ENCODE peak calls at places on chromosomes 3 and 15, in four cellular contexts. One of them, this sample, is unnamed.

GRCh38 chr3:120642368-120642948 is 39.6 kb downstream of the HGD start:
- DNase-seq in Peyer's patch: no peak
- DNase-seq in Right ventricle myocardium superior: no peak
- DNase-seq in RPMI7951: peak
- DNase-seq in this sample: no peak

GRCh38 chr3:123783811-123784210 is 100.3 kb downstream of the MYLK start:
- DNase-seq in Peyer's patch: no peak
- DNase-seq in Right ventricle myocardium superior: no peak
- DNase-seq in RPMI7951: no peak
- DNase-seq in this sample: no peak

GRCh38 chr15:79901958-79902357 is 5.1 kb upstream of the MTHFS start:
- DNase-seq in Peyer's patch: no peak
- DNase-seq in Right ventricle myocardium superior: no peak
- DNase-seq in RPMI7951: no peak
- DNase-seq in this sample: no peak

GRCh38 chr15:67127925-67128324 is 62.5 kb downstream of the SMAD3 start:
- DNase-seq in Peyer's patch: no peak
- DNase-seq in Right ventricle myocardium superior: no peak
- DNase-seq in RPMI7951: peak
- DNase-seq in this sample: no peak

GRCh38 chr3:120113128-120114116 is 19.2 kb upstream of the GSK3B start:
- DNase-seq in Peyer's patch: no peak
- DNase-seq in Right ventricle myocardium superior: no peak
- DNase-seq in RPMI7951: peak
- DNase-seq in this sample: no peak

GRCh38 chr3:37546876-37547275 is 314.8 kb upstream of the CTDSPL start:
- DNase-seq in Peyer's patch: no peak
- DNase-seq in Right ventricle myocardium superior: no peak
- DNase-seq in RPMI7951: peak
- DNase-seq in this sample: no peak

GRCh38 chr15:89416339-89417183 is 79.8 kb downstream of the RHCG start:
- DNase-seq in Peyer's patch: peak
- DNase-seq in Right ventricle myocardium superior: peak
- DNase-seq in RPMI7951: peak
- DNase-seq in this sample: peak

GRCh38 chr3:170410428-170411029 is 8.1 kb upstream of the CLDN11 start:
- DNase-seq in Peyer's patch: no peak
- DNase-seq in Right ventricle myocardium superior: no peak
- DNase-seq in RPMI7951: peak
- DNase-seq in this sample: no peak

GRCh38 chr3:194421-194820 is 2.1 kb upstream of the CHL1 start:
- DNase-seq in Peyer's patch: no peak
- DNase-seq in Right ventricle myocardium superior: no peak
- DNase-seq in RPMI7951: no peak
- DNase-seq in this sample: no peak

GRCh38 chr3:101288294-101288693 is 32.1 kb downstream of the IMPG2 start:
- DNase-seq in Peyer's patch: no peak
- DNase-seq in Right ventricle myocardium superior: no peak
- DNase-seq in RPMI7951: no peak
- DNase-seq in this sample: no peak

GRCh38 chr3:174397848-174398247 is 461.3 kb upstream of the NAALADL2 start:
- DNase-seq in Peyer's patch: no peak
- DNase-seq in Right ventricle myocardium superior: no peak
- DNase-seq in RPMI7951: peak
- DNase-seq in this sample: no peak

GRCh38 chr15:48929611-48930170 is 34.0 kb downstream of the SHC4 start:
- DNase-seq in Peyer's patch: no peak
- DNase-seq in Right ventricle myocardium superior: no peak
- DNase-seq in RPMI7951: peak
- DNase-seq in this sample: no peak

GRCh38 chr3:48698891-48699290 is 13.2 kb upstream of the NCKIPSD start:
- DNase-seq in Peyer's patch: no peak
- DNase-seq in Right ventricle myocardium superior: no peak
- DNase-seq in RPMI7951: no peak
- DNase-seq in this sample: no peak

GRCh38 chr3:124492824-124493223 is 237.4 kb upstream of the UMPS start:
- DNase-seq in Peyer's patch: peak
- DNase-seq in Right ventricle myocardium superior: peak
- DNase-seq in RPMI7951: peak
- DNase-seq in this sample: no peak

GRCh38 chr3:48528754-48529153 is 24.8 kb upstream of the SHISA5 start:
- DNase-seq in Peyer's patch: no peak
- DNase-seq in Right ventricle myocardium superior: no peak
- DNase-seq in RPMI7951: no peak
- DNase-seq in this sample: no peak

GRCh38 chr15:32671339-32672325 is 30.1 kb downstream of the SCG5 start:
- DNase-seq in Peyer's patch: no peak
- DNase-seq in Right ventricle myocardium superior: no peak
- DNase-seq in RPMI7951: peak
- DNase-seq in this sample: no peak

GRCh38 chr15:57820119-57820518 is 113.6 kb downstream of the POLR2M start:
- DNase-seq in Peyer's patch: no peak
- DNase-seq in Right ventricle myocardium superior: no peak
- DNase-seq in RPMI7951: peak
- DNase-seq in this sample: no peak

GRCh38 chr3:81352867-81353266 is 408.6 kb downstream of the GBE1 start:
- DNase-seq in Peyer's patch: no peak
- DNase-seq in Right ventricle myocardium superior: no peak
- DNase-seq in RPMI7951: peak
- DNase-seq in this sample: no peak

GRCh38 chr3:129577356-129577755 is 29.1 kb downstream of the PLXND1 start:
- DNase-seq in Peyer's patch: no peak
- DNase-seq in Right ventricle myocardium superior: peak
- DNase-seq in RPMI7951: no peak
- DNase-seq in this sample: peak

GRCh38 chr15:73787621-73788020 is 34.5 kb upstream of the INSYN1 start:
- DNase-seq in Peyer's patch: no peak
- DNase-seq in Right ventricle myocardium superior: no peak
- DNase-seq in RPMI7951: no peak
- DNase-seq in this sample: no peak

GRCh38 chr15:31108836-31109235 is 7.3 kb upstream of the TRPM1 start:
- DNase-seq in Peyer's patch: no peak
- DNase-seq in Right ventricle myocardium superior: no peak
- DNase-seq in RPMI7951: no peak
- DNase-seq in this sample: no peak

GRCh38 chr3:170346481-170347125 is 10.9 kb upstream of the SKIL start:
- DNase-seq in Peyer's patch: no peak
- DNase-seq in Right ventricle myocardium superior: no peak
- DNase-seq in RPMI7951: peak
- DNase-seq in this sample: no peak

GRCh38 chr3:73432021-73432722 is 192.6 kb downstream of the PDZRN3 start:
- DNase-seq in Peyer's patch: no peak
- DNase-seq in Right ventricle myocardium superior: no peak
- DNase-seq in RPMI7951: peak
- DNase-seq in this sample: no peak

GRCh38 chr15:67138946-67139855 is 73.8 kb downstream of the SMAD3 start:
- DNase-seq in Peyer's patch: no peak
- DNase-seq in Right ventricle myocardium superior: no peak
- DNase-seq in RPMI7951: no peak
- DNase-seq in this sample: no peak

GRCh38 chr3:73295511-73296257 is 234.2 kb downstream of the EBLN2 start:
- DNase-seq in Peyer's patch: no peak
- DNase-seq in Right ventricle myocardium superior: no peak
- DNase-seq in RPMI7951: no peak
- DNase-seq in this sample: no peak

GRCh38 chr15:74892931-74893330 is 3.1 kb downstream of the MPI start:
- DNase-seq in Peyer's patch: no peak
- DNase-seq in Right ventricle myocardium superior: no peak
- DNase-seq in RPMI7951: no peak
- DNase-seq in this sample: no peak

GRCh38 chr3:187319699-187320302 is 28.3 kb upstream of the MASP1 start:
- DNase-seq in Peyer's patch: no peak
- DNase-seq in Right ventricle myocardium superior: peak
- DNase-seq in RPMI7951: peak
- DNase-seq in this sample: peak

GRCh38 chr3:30232546-30232945 is 373.9 kb upstream of the TGFBR2 start:
- DNase-seq in Peyer's patch: no peak
- DNase-seq in Right ventricle myocardium superior: no peak
- DNase-seq in RPMI7951: no peak
- DNase-seq in this sample: no peak

GRCh38 chr3:4794331-4794730 is 184.9 kb upstream of the BHLHE40 start:
- DNase-seq in Peyer's patch: no peak
- DNase-seq in Right ventricle myocardium superior: no peak
- DNase-seq in RPMI7951: peak
- DNase-seq in this sample: no peak

GRCh38 chr15:60003243-60004018 is 680 bp upstream of the FOXB1 start:
- DNase-seq in Peyer's patch: no peak
- DNase-seq in Right ventricle myocardium superior: no peak
- DNase-seq in RPMI7951: no peak
- DNase-seq in this sample: no peak

GRCh38 chr3:33004205-33004604 is 52.8 kb downstream of the CCR4 start:
- DNase-seq in Peyer's patch: no peak
- DNase-seq in Right ventricle myocardium superior: no peak
- DNase-seq in RPMI7951: no peak
- DNase-seq in this sample: no peak

GRCh38 chr3:165641569-165642310 is 195.5 kb downstream of the BCHE start:
- DNase-seq in Peyer's patch: no peak
- DNase-seq in Right ventricle myocardium superior: no peak
- DNase-seq in RPMI7951: no peak
- DNase-seq in this sample: no peak

GRCh38 chr15:85100186-85100937 is 118.7 kb downstream of the PDE8A start:
- DNase-seq in Peyer's patch: no peak
- DNase-seq in Right ventricle myocardium superior: no peak
- DNase-seq in RPMI7951: peak
- DNase-seq in this sample: no peak

GRCh38 chr3:196948442-196949365 is 6.4 kb upstream of the NCBP2 start:
- DNase-seq in Peyer's patch: no peak
- DNase-seq in Right ventricle myocardium superior: no peak
- DNase-seq in RPMI7951: no peak
- DNase-seq in this sample: no peak

GRCh38 chr15:39856357-39856756 is 63.7 kb downstream of the GPR176 start:
- DNase-seq in Peyer's patch: no peak
- DNase-seq in Right ventricle myocardium superior: no peak
- DNase-seq in RPMI7951: no peak
- DNase-seq in this sample: no peak

GRCh38 chr15:71002321-71002720 is 109.7 kb downstream of the LRRC49 start:
- DNase-seq in Peyer's patch: no peak
- DNase-seq in Right ventricle myocardium superior: no peak
- DNase-seq in RPMI7951: no peak
- DNase-seq in this sample: no peak

GRCh38 chr15:40762919-40763800 is 708 bp upstream of the GCHFR start:
- DNase-seq in Peyer's patch: peak
- DNase-seq in Right ventricle myocardium superior: peak
- DNase-seq in RPMI7951: peak
- DNase-seq in this sample: peak

GRCh38 chr3:194730369-194730768 is 44.7 kb downstream of the FAM43A start:
- DNase-seq in Peyer's patch: peak
- DNase-seq in Right ventricle myocardium superior: no peak
- DNase-seq in RPMI7951: peak
- DNase-seq in this sample: no peak

GRCh38 chr3:15279671-15280402 is 52.5 kb downstream of the SH3BP5 start:
- DNase-seq in Peyer's patch: no peak
- DNase-seq in Right ventricle myocardium superior: no peak
- DNase-seq in RPMI7951: no peak
- DNase-seq in this sample: no peak